ENCODE peak calls at places on chromosomes 7 and 10, in five cellular contexts. K, X, O, F and N are unnamed samples.

GRCh38 chr7:126667742-126668366 is 584.9 kb downstream of the GRM8 start:
- DNase-seq in K (no peak), X (no peak), O (no peak), F (no peak), N (no peak)

GRCh38 chr7:78148166-78148894 is 349.8 kb downstream of the PHTF2 start:
- DNase-seq in K (no peak), X (no peak), O (no peak), F (no peak), N (no peak)

GRCh38 chr10:125003146-125003900 is 61.4 kb downstream of the ZRANB1 start:
- DNase-seq in K (no peak), X (no peak), O (no peak), F (no peak), N (peak)

GRCh38 chr10:125414998-125415397 is 254.6 kb upstream of the CTBP2 start:
- DNase-seq in K (no peak), X (no peak), O (peak), F (no peak), N (no peak)

GRCh38 chr7:108091461-108091831 is 38.7 kb downstream of the LAMB4 start:
- DNase-seq in K (peak), X (no peak), O (no peak), F (no peak), N (no peak)

GRCh38 chr7:119943932-119944600 is 328.9 kb upstream of the KCND2 start:
- DNase-seq in K (no peak), X (no peak), O (no peak), F (no peak), N (no peak)

GRCh38 chr10:103232772-103233488 is 12.8 kb upstream of the RPEL1 start:
- DNase-seq in K (no peak), X (no peak), O (no peak), F (no peak), N (no peak)

GRCh38 chr7:38317457-38318037 is 44.1 kb upstream of the TARP start:
- DNase-seq in K (no peak), X (no peak), O (no peak), F (no peak), N (no peak)

GRCh38 chr7:127632276-127632910 is 14.5 kb upstream of the PAX4 start:
- DNase-seq in K (no peak), X (no peak), O (peak), F (no peak), N (no peak)

GRCh38 chr7:95335093-95335492 is 10.8 kb upstream of the PON1 start:
- DNase-seq in K (no peak), X (no peak), O (peak), F (no peak), N (no peak)